ENCODE peak calls at places on chromosomes 1 and 21, in eight cellular contexts. I is tibial artery, U is left lung, V is GM10248, D is DND-41, L is Peyer's patch, S is mucosa of descending colon, C is omental fat pad. X is an unnamed sample.

GRCh38 chr1:243939167-243939848 is 89.3 kb upstream of the AKT3 start:
- DNase-seq in I (no peak), U (no peak), S (no peak), D (no peak), L (no peak), V (no peak), C (no peak), X (no peak)

GRCh38 chr1:161020573-161021167 is at the start of gene F11R:
- DNase-seq in C (no peak), S (peak; percentile 82), V (peak; percentile 62), L (peak; percentile 55), I (no peak), D (no peak), U (peak; percentile 58), X (peak; percentile 73)

GRCh38 chr21:17921579-17922530 is 102.7 kb upstream of the C21orf91 start:
- DNase-seq in I (no peak), U (no peak), D (no peak), C (no peak), S (no peak), L (no peak), V (no peak), X (no peak)

GRCh38 chr1:204493882-204494280 is 724 bp downstream of the PIK3C2B start:
- DNase-seq in V (peak; percentile 43), L (peak; percentile 80), U (peak; percentile 86), D (peak; percentile 82), S (peak; percentile 93), C (no peak), I (peak; percentile 84), X (peak; percentile 51)

GRCh38 chr1:244559561-244559960 is 93.4 kb upstream of the DESI2 start:
- DNase-seq in D (no peak), L (no peak), U (no peak), V (no peak), C (no peak), I (no peak), S (no peak), X (no peak)

GRCh38 chr21:45347048-45347711 is 57.8 kb upstream of the COL18A1 start:
- DNase-seq in S (peak; percentile 32), V (no peak), U (no peak), L (no peak), I (no peak), D (no peak), C (no peak), X (no peak)

GRCh38 chr1:245294021-245294420 is 139.2 kb downstream of the KIF26B start:
- DNase-seq in V (no peak), C (no peak), I (no peak), U (no peak), D (no peak), S (no peak), L (no peak), X (no peak)

GRCh38 chr1:85554630-85555327 is 25.8 kb upstream of the CCN1 start:
- DNase-seq in I (no peak), C (no peak), U (no peak), V (no peak), L (no peak), D (no peak), S (no peak), X (no peak)

GRCh38 chr1:17204546-17205440 is at the start of gene PADI1:
- DNase-seq in L (no peak), C (no peak), I (no peak), D (no peak), S (peak; percentile 23), V (no peak), U (no peak), X (no peak)

GRCh38 chr1:236287757-236288619 is 6.2 kb upstream of the ERO1B start:
- DNase-seq in C (no peak), L (no peak), V (no peak), D (peak; percentile 55), S (no peak), U (no peak), I (no peak), X (no peak)

GRCh38 chr1:92065042-92065441 is 10.2 kb downstream of the SETSIP start:
- DNase-seq in C (no peak), U (no peak), D (no peak), S (no peak), L (no peak), V (no peak), I (no peak), X (no peak)

DNA sequence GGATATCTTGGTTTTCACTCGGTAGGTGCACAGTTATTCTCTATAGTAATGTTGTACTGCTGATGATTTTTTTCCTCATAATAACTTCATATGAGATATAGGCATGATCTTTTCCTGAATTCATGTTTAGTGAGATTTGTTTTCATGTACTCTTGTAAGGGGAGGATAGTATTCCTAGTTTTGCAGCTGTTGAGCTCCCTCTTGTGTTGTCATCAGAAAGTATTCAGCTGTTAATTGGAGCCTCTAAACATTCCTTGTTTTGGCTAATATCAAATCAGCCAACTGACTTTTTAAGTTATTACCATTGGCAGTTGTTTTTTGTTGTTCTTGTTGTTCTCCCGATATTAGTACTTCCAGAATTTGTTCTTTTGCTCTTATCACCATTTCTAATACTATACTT is 24.4 kb downstream of the OR10R2 start:
- DNase-seq in L (no peak), I (no peak), C (no peak), S (no peak), U (no peak), V (no peak), D (peak; percentile 51), X (peak; percentile 7)
- TF ChIP-seq CTCF in L (no peak), I (no peak), C (no peak), S (no peak), U (no peak), V (peak; percentile 12), D (peak; percentile 88), X (peak; percentile 25)

GRCh38 chr1:62906428-62906886 is 122.5 kb downstream of the ATG4C start:
- DNase-seq in U (no peak), L (no peak), V (no peak), S (no peak), D (no peak), C (no peak), I (no peak), X (no peak)
- TF ChIP-seq CTCF in U (no peak), L (peak; percentile 11), V (peak; percentile 18), S (no peak), D (peak; percentile 42), C (no peak), I (no peak), X (no peak)

DNA sequence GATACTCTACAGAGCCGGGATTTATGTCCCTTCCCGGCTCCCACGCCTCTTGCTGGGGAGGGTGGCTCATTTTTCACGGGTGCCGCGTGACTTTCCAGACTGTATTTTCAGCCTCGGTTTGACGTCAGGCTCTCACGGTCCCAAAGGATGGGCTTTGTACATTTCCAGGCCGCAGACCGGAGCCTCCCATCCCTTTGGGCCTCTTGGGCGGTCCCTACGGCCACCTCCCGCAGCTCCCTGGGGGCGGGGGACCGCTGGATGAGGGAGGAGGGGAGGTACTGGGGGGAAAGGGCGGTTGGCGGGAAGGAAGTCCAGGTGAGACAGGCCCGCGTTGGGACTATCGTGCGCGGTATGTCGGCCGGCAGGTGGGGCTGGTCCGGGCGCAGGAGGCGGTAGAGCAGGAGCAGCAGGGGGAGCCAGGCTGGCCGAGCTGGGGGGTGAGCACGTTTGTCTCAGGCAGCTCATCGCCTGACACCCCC is 17.9 kb downstream of the UBL4B start:
- DNase-seq in D (no peak), I (peak; percentile 87), C (peak; percentile 34), V (no peak), U (no peak), L (no peak), S (no peak), X (no peak)
- TF ChIP-seq CTCF in D (no peak), I (peak; percentile 13), C (no peak), V (no peak), U (no peak), L (no peak), S (no peak), X (no peak)

GRCh38 chr1:11806307-11806936 is 431 bp downstream of the CLCN6 start:
- DNase-seq in S (no peak), U (no peak), V (no peak), D (no peak), L (no peak), I (peak; percentile 66), C (no peak), X (no peak)

GRCh38 chr1:11804666-11805453 is 904 bp downstream of the MTHFR start:
- DNase-seq in S (no peak), U (no peak), L (peak; percentile 60), V (no peak), C (no peak), I (peak; percentile 76), D (no peak), X (peak; percentile 59)

GRCh38 chr1:11802973-11803885 is 2.5 kb downstream of the MTHFR start:
- DNase-seq in U (peak; percentile 94), C (peak; percentile 71), V (peak; percentile 86), S (peak; percentile 95), L (peak; percentile 88), I (peak; percentile 98), D (peak; percentile 76), X (peak; percentile 85)

GRCh38 chr1:11807087-11807486 is 1.1 kb downstream of the CLCN6 start:
- DNase-seq in C (no peak), I (no peak), V (no peak), S (no peak), U (no peak), D (no peak), L (no peak), X (no peak)

GRCh38 chr1:11805454-11806306 is at the start of the genes CLCN6 and MTHFR:
- DNase-seq in U (peak; percentile 100), D (peak; percentile 99), V (peak; percentile 99), I (peak; percentile 100), S (peak; percentile 100), L (peak; percentile 99), C (peak; percentile 94), X (peak; percentile 99)
- TF ChIP-seq CTCF in U (no peak), D (no peak), V (no peak), I (peak; percentile 12), S (no peak), L (no peak), C (no peak), X (no peak)

GRCh38 chr1:6783956-6784559 is 1.2 kb upstream of the CAMTA1 start:
- DNase-seq in V (no peak), I (no peak), L (no peak), S (no peak), U (no peak), D (no peak), C (no peak), X (no peak)

GRCh38 chr1:6782151-6782550 is 3.1 kb upstream of the CAMTA1 start:
- DNase-seq in S (no peak), U (no peak), C (no peak), V (no peak), D (no peak), I (no peak), L (no peak), X (no peak)

GRCh38 chr1:6785318-6785712 is at the start of gene CAMTA1:
- DNase-seq in I (no peak), S (no peak), V (no peak), L (no peak), C (no peak), D (no peak), U (no peak), X (no peak)

GRCh38 chr1:6784560-6785317 is 515 bp upstream of the CAMTA1 start:
- DNase-seq in L (peak; percentile 99), D (peak; percentile 100), U (peak; percentile 100), V (peak; percentile 99), S (peak; percentile 99), I (peak; percentile 100), C (peak; percentile 99), X (peak; percentile 99)

DNA sequence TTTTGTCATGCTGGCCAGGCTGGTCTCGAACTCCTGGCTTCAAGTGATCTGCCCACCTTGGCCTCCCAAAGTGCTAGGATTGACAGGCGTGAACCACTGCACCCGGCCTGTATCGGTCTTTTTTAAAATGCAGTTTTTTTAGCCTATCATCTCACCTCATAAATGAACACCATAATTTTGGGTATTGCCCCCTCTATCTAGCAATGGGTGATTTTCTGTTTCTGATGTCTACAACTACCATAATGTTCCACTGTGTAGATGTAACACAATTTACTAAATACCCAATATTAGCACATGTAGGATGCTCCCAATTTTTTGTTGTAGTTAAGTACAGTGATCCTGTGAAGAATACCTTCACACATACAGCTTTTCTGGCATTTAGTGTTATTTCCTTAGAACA is 2.0 kb upstream of the CAMTA1 start:
- DNase-seq in D (no peak), U (no peak), L (no peak), C (no peak), S (no peak), I (no peak), V (no peak), X (no peak)
- TF ChIP-seq CTCF in D (no peak), U (no peak), L (no peak), C (no peak), S (no peak), I (no peak), V (no peak), X (no peak)